ENCODE peak calls at places on chromosomes 6 and 20, in four cellular contexts. S is pancreas, G is left lung, F is MCF 10A. L is an unnamed sample.
A peak's percentile ranks its signal among the peaks of the same experiment; 100 is the strongest.

GRCh38 chr6:169316651-169317050 is 63.0 kb upstream of the THBS2 start:
- DNase-seq in S (no peak), G (no peak), F (no peak), L (no peak)

GRCh38 chr20:20604357-20604756 is 108.1 kb downstream of the RALGAPA2 start:
- DNase-seq in S (no peak), G (no peak), F (no peak), L (no peak)

GRCh38 chr6:13089296-13089994 is 238.9 kb downstream of the TBC1D7 start:
- DNase-seq in S (no peak), G (no peak), F (no peak), L (no peak)

GRCh38 chr6:220736-221475 is 71.4 kb upstream of the DUSP22 start:
- DNase-seq in S (no peak), G (no peak), F (no peak), L (no peak)

GRCh38 chr6:27601668-27602254 is 128.9 kb upstream of the ZNF184 start:
- DNase-seq in S (no peak), G (no peak), F (peak; percentile 54), L (no peak)

GRCh38 chr20:39112196-39112743 is 150.1 kb downstream of the DHX35 start:
- DNase-seq in S (peak; percentile 47), G (no peak), F (peak; percentile 50), L (no peak)

GRCh38 chr6:116616757-116617093 is 446 bp downstream of the RSPH4A start:
- DNase-seq in S (peak; percentile 25), G (no peak), F (no peak), L (no peak)

GRCh38 chr6:116596815-116597214 is 19.5 kb upstream of the RSPH4A start:
- DNase-seq in S (no peak), G (no peak), F (peak; percentile 35), L (no peak)

GRCh38 chr20:23078351-23078993 is 7.7 kb downstream of the CD93 start:
- DNase-seq in S (no peak), G (no peak), F (peak; percentile 39), L (no peak)

DNA sequence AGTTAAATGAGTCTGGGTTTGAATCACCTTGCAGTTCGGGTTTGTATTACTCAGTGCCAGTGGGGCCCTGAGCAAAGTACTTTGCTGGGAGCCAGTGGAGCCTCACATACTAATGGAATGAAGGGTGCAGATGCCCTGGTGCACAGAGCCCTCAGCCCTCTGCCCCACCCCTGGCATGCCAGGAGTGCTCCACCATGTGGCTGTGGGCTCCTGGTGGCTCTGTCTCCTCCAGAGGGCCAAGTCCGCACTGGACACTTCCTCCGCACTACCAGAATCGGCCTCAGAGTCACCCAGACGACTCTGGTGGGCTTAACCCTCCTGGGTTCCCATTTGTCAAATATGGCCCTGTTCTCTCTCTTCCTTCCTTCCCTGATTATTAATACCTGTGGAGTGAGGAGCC is 94.0 kb downstream of the STK35 start:
- DNase-seq in S (no peak), G (no peak), F (no peak), L (no peak)
- TF ChIP-seq CTCF in S (no peak), G (no peak), F (no peak), L (no peak)

GRCh38 chr6:39007575-39007974 is 41.0 kb upstream of the GLP1R start:
- DNase-seq in S (no peak), G (no peak), F (no peak), L (no peak)

GRCh38 chr6:39005774-39006173 is 42.8 kb upstream of the GLP1R start:
- DNase-seq in S (peak; percentile 38), G (no peak), F (no peak), L (no peak)

GRCh38 chr6:39003488-39003887 is 45.1 kb upstream of the GLP1R start:
- DNase-seq in S (no peak), G (no peak), F (no peak), L (no peak)

GRCh38 chr6:39004801-39005200 is 43.8 kb upstream of the GLP1R start:
- DNase-seq in S (no peak), G (no peak), F (no peak), L (no peak)

GRCh38 chr6:39003072-39003471 is 45.5 kb upstream of the GLP1R start:
- DNase-seq in S (no peak), G (no peak), F (peak; percentile 18), L (no peak)
- TF ChIP-seq CTCF in S (no peak), G (no peak), F (no peak), L (no peak)

GRCh38 chr20:3862333-3862732 is 15.7 kb downstream of the MAVS start:
- DNase-seq in S (no peak), G (no peak), F (no peak), L (no peak)

GRCh38 chr20:3854462-3854870 is 7.8 kb downstream of the MAVS start:
- DNase-seq in S (no peak), G (peak; percentile 19), F (no peak), L (no peak)

GRCh38 chr20:3857405-3857804 is 10.8 kb downstream of the MAVS start:
- DNase-seq in S (no peak), G (no peak), F (no peak), L (no peak)

GRCh38 chr20:3861191-3861590 is 14.6 kb downstream of the MAVS start:
- DNase-seq in S (no peak), G (no peak), F (no peak), L (no peak)

GRCh38 chr20:3858689-3859088 is 12.1 kb downstream of the MAVS start:
- DNase-seq in S (no peak), G (no peak), F (no peak), L (no peak)
- TF ChIP-seq CTCF in S (no peak), G (no peak), F (no peak), L (no peak)

GRCh38 chr20:37257993-37258392 is 3.6 kb downstream of the GHRH start:
- DNase-seq in S (no peak), G (no peak), F (no peak), L (no peak)
- TF ChIP-seq CTCF in S (no peak), G (no peak), F (no peak), L (no peak)

DNA sequence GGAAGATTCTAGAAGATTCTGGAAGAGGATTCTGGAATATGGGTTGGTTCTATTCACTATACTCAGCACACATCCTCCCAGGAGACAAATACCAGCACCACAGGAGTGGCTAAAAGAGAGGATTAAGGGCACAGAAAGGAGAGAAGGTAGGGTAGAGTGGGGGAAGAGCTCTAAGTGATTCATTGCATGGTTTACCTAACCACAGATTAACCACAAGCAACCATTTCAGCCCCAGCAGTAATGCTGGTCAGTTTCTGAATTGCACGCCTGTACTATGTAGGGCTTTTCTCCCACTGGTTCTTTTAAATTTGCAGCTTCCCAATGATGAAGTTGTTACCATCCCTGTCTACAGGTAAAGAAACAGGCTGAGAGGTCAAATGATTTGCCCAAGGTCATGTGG is 192.7 kb upstream of the PMEPA1 start:
- DNase-seq in S (no peak), G (no peak), F (peak; percentile 41), L (no peak)
- TF ChIP-seq CTCF in S (no peak), G (no peak), F (no peak), L (no peak)

DNA sequence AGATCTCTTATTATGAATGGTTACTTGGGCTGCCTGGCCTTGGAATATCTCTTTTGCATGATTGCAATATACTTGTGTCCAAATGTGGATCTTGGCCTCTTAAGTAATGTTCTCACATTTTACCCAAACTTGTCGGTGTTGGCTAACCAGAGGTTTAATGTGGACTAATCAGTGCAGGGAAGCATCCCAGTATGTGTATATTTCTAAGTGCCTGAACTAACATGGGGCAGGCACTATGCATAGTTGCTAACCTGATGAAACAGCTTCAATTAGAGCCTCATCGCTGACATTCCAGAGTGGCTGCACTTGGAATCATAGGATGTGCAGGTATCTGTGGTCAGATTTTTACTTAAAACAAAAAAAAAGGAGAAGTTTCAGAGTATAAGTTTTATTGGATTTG is 160.0 kb downstream of the PDE7B start:
- DNase-seq in S (no peak), G (no peak), F (peak; percentile 29), L (no peak)
- TF ChIP-seq CTCF in S (no peak), G (no peak), F (no peak), L (no peak)

GRCh38 chr20:21693322-21693721 is 12.1 kb upstream of the PAX1 start:
- DNase-seq in S (no peak), G (no peak), F (peak; percentile 9), L (no peak)
- TF ChIP-seq CTCF in S (no peak), G (no peak), F (peak; percentile 10), L (no peak)

GRCh38 chr20:43988867-43989266 is 74.2 kb downstream of the TOX2 start:
- DNase-seq in S (no peak), G (no peak), F (no peak), L (no peak)
- TF ChIP-seq CTCF in S (no peak), G (no peak), F (no peak), L (no peak)